ENCODE peak calls at places on chromosomes 12 and 14, in nine cellular contexts. X, F, M, K, G, B, O, H and U are unnamed samples.

GRCh38 chr12:51470116-51470515 is 45.5 kb downstream of the SLC4A8 start:
- DNase-seq in X (no peak), F (no peak), M (no peak), K (no peak), G (no peak), B (no peak), O (no peak), H (no peak), U (no peak)

GRCh38 chr14:50794063-50794645 is 36.8 kb downstream of the NIN start:
- DNase-seq in X (no peak), F (no peak), M (no peak), K (no peak), G (no peak), B (no peak), O (no peak), H (no peak), U (no peak)

GRCh38 chr14:74888164-74889158 is 6.7 kb downstream of the DLST start:
- DNase-seq in X (no peak), F (peak), M (peak), K (peak), G (peak), B (no peak), O (no peak), H (no peak), U (no peak)

GRCh38 chr12:124379938-124380754 is 85.3 kb downstream of the RFLNA start:
- DNase-seq in X (peak), F (peak), M (no peak), K (peak), G (peak), B (peak), O (peak), H (no peak), U (peak)

GRCh38 chr14:75981426-75981825 is 369 bp downstream of the TGFB3 start:
- DNase-seq in X (peak), F (peak), M (no peak), K (peak), G (no peak), B (peak), O (peak), H (peak), U (peak)

GRCh38 chr12:54981796-54982195 is 2.8 kb downstream of the TESPA1 start:
- DNase-seq in X (no peak), F (no peak), M (no peak), K (no peak), G (no peak), B (no peak), O (no peak), H (no peak), U (no peak)

GRCh38 chr12:42237052-42237852 is 796 bp downstream of the YAF2 start:
- DNase-seq in X (peak), F (peak), M (peak), K (peak), G (peak), B (peak), O (peak), H (peak), U (peak)

GRCh38 chr14:85172290-85172689 is 357.7 kb upstream of the FLRT2 start:
- DNase-seq in X (no peak), F (no peak), M (no peak), K (peak), G (no peak), B (no peak), O (no peak), H (no peak), U (no peak)

GRCh38 chr14:97402279-97402678 is 605.1 kb downstream of the VRK1 start:
- DNase-seq in X (no peak), F (no peak), M (no peak), K (no peak), G (no peak), B (no peak), O (no peak), H (no peak), U (peak)

DNA sequence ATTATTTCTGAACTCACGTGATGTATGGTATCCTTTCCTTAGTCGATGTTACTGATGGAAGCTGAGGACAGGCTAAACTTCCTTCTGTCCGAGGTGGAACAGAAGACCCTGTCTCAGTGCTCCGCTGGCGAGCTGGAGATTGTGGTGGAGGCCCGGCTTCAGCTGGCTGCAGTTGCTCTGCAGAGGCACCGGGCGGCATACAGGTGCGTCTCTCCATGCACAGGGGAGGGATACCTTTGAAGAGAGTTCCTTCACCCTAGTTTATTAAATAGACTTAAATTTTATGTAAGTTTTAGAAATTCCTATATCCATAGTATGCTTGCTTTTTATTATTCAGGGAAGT is 186.7 kb upstream of the NEDD1 start:
- DNase-seq in X (no peak), F (peak), M (no peak), K (peak), G (no peak), B (no peak), O (no peak), H (no peak), U (peak)
- H3K4me3 ChIP-seq in X (peak), F (no peak), M (no peak), K (peak), G (no peak), B (no peak), O (no peak), H (no peak), U (no peak)

DNA sequence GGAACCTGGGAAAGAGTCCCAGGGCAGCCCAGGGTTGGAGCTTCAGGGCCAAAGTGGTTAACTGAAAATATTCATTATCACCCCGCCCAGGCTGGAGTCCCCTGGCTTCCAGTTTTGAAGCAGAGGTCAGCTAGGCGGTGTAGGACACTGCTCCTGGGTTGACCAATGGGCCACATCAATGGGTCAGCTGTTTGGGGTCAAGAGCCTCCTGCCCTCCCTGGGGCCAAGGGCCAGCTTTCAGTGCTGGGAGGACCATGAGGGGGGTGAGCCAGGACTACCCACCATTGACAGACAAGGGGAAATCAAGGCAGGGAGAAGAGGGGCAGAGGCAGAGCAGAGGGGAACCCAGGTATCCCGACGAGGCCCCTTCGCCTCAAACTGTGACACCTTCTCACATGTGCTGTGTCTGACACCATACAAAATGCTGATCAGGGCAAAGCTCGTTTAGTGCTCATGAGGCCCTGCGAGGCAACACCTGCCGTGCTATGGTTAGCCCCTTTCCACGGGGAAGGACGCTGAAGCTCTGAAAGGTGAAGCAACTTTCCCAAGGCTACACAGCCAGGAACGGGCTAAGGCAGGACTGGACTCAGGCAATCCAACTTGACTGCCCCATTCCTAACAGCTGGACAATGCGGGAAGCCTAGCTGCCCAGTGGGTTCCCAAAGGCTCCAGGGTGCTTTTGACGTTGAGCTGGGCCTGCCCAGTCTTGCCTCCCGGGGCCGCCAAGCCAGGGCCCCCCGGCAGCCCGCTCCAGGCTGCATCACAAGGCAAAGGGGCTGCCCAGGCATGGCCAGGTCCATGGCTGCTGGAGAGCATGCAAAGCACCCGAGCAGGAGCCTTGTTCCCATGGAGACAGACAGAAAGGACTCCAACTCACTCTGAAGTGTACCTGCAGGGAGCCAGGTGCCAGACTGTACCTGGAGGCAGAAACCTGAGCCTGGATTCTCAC is 2.0 kb downstream of the SYNE3 start:
- DNase-seq in X (no peak), F (no peak), M (no peak), K (peak), G (no peak), B (no peak), O (no peak), H (no peak), U (no peak)
- H3K4me3 ChIP-seq in X (peak), F (no peak), M (no peak), K (no peak), G (no peak), B (no peak), O (no peak), H (no peak), U (no peak)

GRCh38 chr14:77707355-77707723 is 484 bp downstream of the ALKBH1 start:
- DNase-seq in X (no peak), F (peak), M (peak), K (peak), G (peak), B (no peak), O (peak), H (no peak), U (peak)

GRCh38 chr14:77710364-77710763 is 2.5 kb downstream of the SLIRP start:
- DNase-seq in X (no peak), F (no peak), M (no peak), K (no peak), G (no peak), B (no peak), O (no peak), H (no peak), U (no peak)

GRCh38 chr14:77708749-77709148 is 846 bp downstream of the SLIRP start:
- DNase-seq in X (no peak), F (no peak), M (no peak), K (no peak), G (no peak), B (no peak), O (no peak), H (no peak), U (no peak)

GRCh38 chr14:77709412-77709811 is 1.5 kb downstream of the SLIRP start:
- DNase-seq in X (no peak), F (no peak), M (no peak), K (no peak), G (no peak), B (no peak), O (no peak), H (no peak), U (no peak)

GRCh38 chr14:77707724-77708408 is at the start of the genes ALKBH1 and SLIRP:
- DNase-seq in X (peak), F (peak), M (peak), K (peak), G (peak), B (peak), O (peak), H (peak), U (peak)
- H3K4me3 ChIP-seq in X (peak), F (peak), M (peak), K (peak), G (peak), B (peak), O (peak), H (peak), U (peak)

GRCh38 chr14:71527807-71528206 is 404.4 kb upstream of the RGS6 start:
- DNase-seq in X (no peak), F (no peak), M (no peak), K (no peak), G (no peak), B (no peak), O (no peak), H (no peak), U (no peak)
- H3K4me3 ChIP-seq in X (no peak), F (no peak), M (no peak), K (no peak), G (no peak), B (no peak), O (no peak), H (no peak), U (no peak)